ENCODE peak calls at places on chromosomes 16 and 17, in four cellular contexts. P, H, Y and X are unnamed samples.

GRCh38 chr17:559699-560378 is 154.8 kb downstream of the VPS53 start:
- DNase-seq in P (no peak), H (no peak), Y (peak), X (no peak)

GRCh38 chr16:21166561-21166961 is 8.1 kb downstream of the LDAF1 start:
- DNase-seq in H (no peak), P (no peak), Y (peak), X (no peak)

GRCh38 chr16:4323071-4323844 is 7.4 kb downstream of the GLIS2 start:
- DNase-seq in P (no peak), Y (no peak), H (no peak), X (peak)

GRCh38 chr17:3920940-3921852 is 4.9 kb upstream of the P2RX1 start:
- DNase-seq in Y (no peak), H (no peak), P (no peak), X (no peak)

GRCh38 chr16:842061-842476 is 41.5 kb upstream of the GNG13 start:
- DNase-seq in Y (peak), P (no peak), H (no peak), X (peak)

GRCh38 chr17:249236-249993 is 68.0 kb upstream of the DOC2B start:
- DNase-seq in H (no peak), P (no peak), Y (no peak), X (peak)

GRCh38 chr17:64230551-64231408 is 32.3 kb downstream of the TEX2 start:
- DNase-seq in H (no peak), P (no peak), Y (peak), X (no peak)

GRCh38 chr16:84673203-84673535 is 24.9 kb downstream of the KLHL36 start:
- DNase-seq in H (no peak), P (no peak), Y (peak), X (no peak)

GRCh38 chr16:1572664-1573063 is 39.2 kb downstream of the TMEM204 start:
- DNase-seq in H (no peak), Y (no peak), P (no peak), X (no peak)

GRCh38 chr16:23519282-23519681 is 9.0 kb upstream of the GGA2 start:
- DNase-seq in H (no peak), P (no peak), Y (peak), X (no peak)

GRCh38 chr16:89870440-89870839 is 3.0 kb upstream of the TCF25 start:
- DNase-seq in H (no peak), Y (no peak), P (no peak), X (no peak)
- H3K9ac ChIP-seq in H (no peak), Y (no peak), P (no peak), X (no peak)

GRCh38 chr17:72657467-72658317 is 434.8 kb downstream of the SLC39A11 start:
- DNase-seq in H (peak), Y (peak), P (no peak), X (no peak)
- H3K9ac ChIP-seq in H (no peak), Y (no peak), P (no peak), X (no peak)

GRCh38 chr17:61928101-61928436 is 287 bp upstream of the INTS2 start:
- DNase-seq in H (no peak), P (no peak), Y (no peak), X (no peak)
- H3K9ac ChIP-seq in H (no peak), P (peak), Y (peak), X (peak)

DNA sequence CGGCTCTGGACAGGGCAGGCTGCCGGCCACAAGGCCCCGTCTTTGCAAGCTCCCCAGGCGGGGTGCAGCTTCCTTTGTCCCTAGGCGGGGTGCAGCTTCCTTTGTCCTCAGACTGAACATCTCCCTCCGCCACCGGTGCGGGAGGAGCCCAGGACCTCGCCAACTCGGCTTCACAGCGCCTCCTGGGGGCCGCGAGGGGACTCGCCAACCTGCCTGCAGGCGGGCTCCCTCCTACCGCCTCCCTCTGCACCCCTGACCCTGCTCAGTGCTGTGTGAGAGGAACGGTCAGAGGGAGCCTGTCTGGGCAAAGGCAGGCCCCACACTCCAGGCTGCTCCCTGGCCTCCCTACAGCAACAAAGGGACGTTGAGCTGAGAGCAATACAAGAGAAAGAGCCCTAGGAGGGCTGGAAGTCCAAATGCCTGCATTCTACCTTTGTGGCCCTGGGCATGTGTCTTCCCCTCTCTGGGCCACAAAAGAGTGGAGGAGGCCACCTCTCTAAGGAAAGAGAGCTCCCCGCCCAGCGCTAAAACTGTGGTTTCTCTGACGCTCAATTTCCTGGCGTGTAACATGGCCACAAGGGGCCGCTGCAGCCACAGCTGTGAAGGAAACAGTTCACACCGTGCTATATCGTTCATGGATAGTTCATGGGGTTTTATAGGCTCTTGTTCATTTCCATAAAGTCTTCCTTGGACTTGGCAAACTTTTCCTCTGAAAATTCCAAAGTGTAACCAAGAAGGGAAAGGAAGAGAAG is 20.9 kb upstream of the KRT19 start:
- DNase-seq in Y (peak), P (peak), H (peak), X (peak)
- H3K9ac ChIP-seq in Y (peak), P (peak), H (peak), X (no peak)

GRCh38 chr17:68460715-68461114 is 3.4 kb upstream of the WIPI1 start:
- DNase-seq in H (no peak), Y (no peak), P (no peak), X (no peak)

GRCh38 chr17:68460096-68460495 is 2.8 kb upstream of the WIPI1 start:
- DNase-seq in P (no peak), Y (no peak), H (no peak), X (no peak)

GRCh38 chr17:68461589-68461988 is 4.3 kb upstream of the WIPI1 start:
- DNase-seq in Y (no peak), H (no peak), P (no peak), X (no peak)

GRCh38 chr17:68462381-68463210 is 5.3 kb upstream of the WIPI1 start:
- DNase-seq in Y (peak), P (peak), H (peak), X (no peak)

DNA sequence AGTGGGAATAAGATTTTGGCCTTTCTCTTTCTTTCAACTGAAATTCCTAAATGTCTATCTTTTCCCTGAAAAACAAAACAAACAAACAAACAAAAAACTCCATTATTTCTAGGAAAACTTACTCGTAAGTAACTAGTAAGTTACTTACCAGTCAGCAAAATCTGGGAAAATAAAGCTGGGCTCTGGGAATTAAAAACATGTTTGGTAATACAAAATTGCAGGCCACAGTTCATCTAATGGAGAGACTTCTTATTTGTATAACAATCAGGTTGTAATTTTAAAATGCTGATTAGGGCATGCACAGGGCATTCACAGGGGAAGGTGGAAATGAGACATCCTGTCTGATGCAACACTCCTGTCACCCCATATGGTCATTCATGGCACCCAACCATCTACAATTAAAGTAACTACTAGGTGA is 3.8 kb upstream of the WIPI1 start:
- DNase-seq in H (no peak), P (no peak), Y (no peak), X (no peak)
- H3K9ac ChIP-seq in H (no peak), P (no peak), Y (no peak), X (no peak)

GRCh38 chr16:79651363-79651762 is 50.8 kb upstream of the MAF start:
- DNase-seq in P (no peak), H (peak), Y (peak), X (no peak)
- H3K9ac ChIP-seq in P (no peak), H (no peak), Y (no peak), X (no peak)

DNA sequence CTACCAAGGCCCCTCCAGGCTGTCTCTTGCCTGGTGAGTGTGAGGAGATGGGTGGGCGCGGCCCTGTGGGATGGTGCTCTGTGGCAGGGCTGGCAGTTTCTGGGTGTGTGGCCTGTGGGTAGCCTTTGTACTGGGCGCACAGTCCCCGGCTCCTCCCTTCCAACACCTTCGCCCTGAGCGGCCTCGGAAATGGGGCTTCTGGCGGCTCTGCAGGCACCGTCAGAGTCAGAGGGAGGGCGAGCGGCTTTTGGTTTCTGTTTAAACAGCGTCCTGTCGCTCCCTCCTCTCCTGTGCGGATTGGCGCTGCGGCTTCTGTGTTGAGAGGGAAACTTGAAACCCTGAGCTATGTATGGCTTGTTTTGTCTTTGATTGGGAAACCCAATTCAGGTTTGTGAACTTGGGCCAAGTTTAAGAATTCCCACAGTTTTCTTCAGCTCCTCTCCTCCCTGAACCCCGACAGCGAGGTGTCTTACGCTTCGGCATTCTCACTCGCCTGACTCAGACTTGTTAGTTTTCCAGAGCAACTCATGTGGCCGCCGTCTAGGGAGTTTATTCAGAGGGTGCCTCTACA is 8.3 kb upstream of the ZNF750 start:
- DNase-seq in P (no peak), H (peak), Y (no peak), X (peak)
- H3K9ac ChIP-seq in P (no peak), H (peak), Y (no peak), X (no peak)

DNA sequence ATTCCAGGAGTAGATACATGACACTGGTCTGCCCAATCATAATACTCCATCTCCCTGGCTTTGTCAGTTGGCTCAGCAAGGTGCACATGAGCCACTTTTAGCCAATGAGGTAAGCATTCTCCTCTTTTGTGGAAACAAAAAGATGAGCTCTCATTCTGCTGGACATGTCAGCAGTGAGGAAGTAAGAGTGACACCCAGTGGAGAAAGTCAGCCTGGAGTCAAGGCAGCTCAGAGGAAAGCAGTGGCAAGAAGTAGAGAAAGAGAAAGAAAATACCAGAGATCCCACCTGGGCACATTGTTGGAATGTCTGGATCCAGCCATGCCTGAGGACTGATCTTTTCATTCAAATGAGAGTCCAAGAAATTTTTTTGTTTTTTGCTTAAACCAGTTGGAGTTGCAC is 496.9 kb upstream of the C16orf82 start:
- DNase-seq in H (no peak), Y (peak), P (no peak), X (no peak)
- H3K9ac ChIP-seq in H (no peak), Y (no peak), P (no peak), X (no peak)

GRCh38 chr17:81241203-81241602 is 2.1 kb downstream of the NDUFAF8 start:
- DNase-seq in Y (no peak), P (no peak), H (no peak), X (no peak)
- H3K9ac ChIP-seq in Y (no peak), P (no peak), H (no peak), X (no peak)